ENCODE peak calls at places on chromosome 4, in five cellular contexts. One of them, this sample, is unnamed. For H3K9me3, the result is how much of the 10 kb centered on the place peaks cover.

GRCh38 chr4:182918044-182918607 is 940 bp upstream of the DCTD start:
- DNase-seq in fibroblast of lung: no peak
- DNase-seq in CD8-positive, alpha-beta memory T cell: no peak
- DNase-seq in IMR-90: no peak
- DNase-seq in suprapubic skin: no peak
- DNase-seq in this sample: no peak

GRCh38 chr4:56434599-56435000 is 815 bp downstream of the PPAT start:
- DNase-seq in CD8-positive, alpha-beta memory T cell: no peak
- DNase-seq in fibroblast of lung: peak
- DNase-seq in IMR-90: peak
- DNase-seq in suprapubic skin: no peak
- DNase-seq in this sample: peak

GRCh38 chr4:125101706-125102105 is 213.0 kb upstream of the FAT4 start:
- DNase-seq in suprapubic skin: no peak
- DNase-seq in CD8-positive, alpha-beta memory T cell: no peak
- DNase-seq in fibroblast of lung: no peak
- DNase-seq in IMR-90: no peak
- DNase-seq in this sample: no peak

GRCh38 chr4:145557720-145558119 is 61.5 kb upstream of the MMAA start:
- DNase-seq in fibroblast of lung: peak
- DNase-seq in CD8-positive, alpha-beta memory T cell: no peak
- DNase-seq in suprapubic skin: no peak
- DNase-seq in IMR-90: peak
- DNase-seq in this sample: peak

GRCh38 chr4:180153587-180153986 is 2089.6 kb upstream of the TENM3 start:
- DNase-seq in IMR-90: no peak
- DNase-seq in suprapubic skin: no peak
- DNase-seq in CD8-positive, alpha-beta memory T cell: no peak
- DNase-seq in fibroblast of lung: no peak
- DNase-seq in this sample: no peak

GRCh38 chr4:55838356-55838755 is 15.1 kb upstream of the EXOC1 start:
- DNase-seq in suprapubic skin: no peak
- DNase-seq in fibroblast of lung: peak
- DNase-seq in CD8-positive, alpha-beta memory T cell: no peak
- DNase-seq in IMR-90: peak
- DNase-seq in this sample: no peak

GRCh38 chr4:158015241-158015640 is 157.6 kb downstream of the GASK1B start:
- DNase-seq in fibroblast of lung: peak
- DNase-seq in suprapubic skin: no peak
- DNase-seq in CD8-positive, alpha-beta memory T cell: no peak
- DNase-seq in IMR-90: peak
- DNase-seq in this sample: peak

GRCh38 chr4:152663203-152664066 is 16.4 kb downstream of the TMEM154 start:
- DNase-seq in IMR-90: no peak
- DNase-seq in CD8-positive, alpha-beta memory T cell: no peak
- DNase-seq in fibroblast of lung: no peak
- DNase-seq in suprapubic skin: no peak
- DNase-seq in this sample: no peak

GRCh38 chr4:4781936-4782754 is 77.3 kb upstream of the MSX1 start:
- DNase-seq in IMR-90: peak
- DNase-seq in fibroblast of lung: peak
- DNase-seq in CD8-positive, alpha-beta memory T cell: no peak
- DNase-seq in suprapubic skin: no peak
- DNase-seq in this sample: no peak

GRCh38 chr4:40557741-40558140 is 71.9 kb downstream of the RBM47 start:
- DNase-seq in fibroblast of lung: no peak
- DNase-seq in CD8-positive, alpha-beta memory T cell: no peak
- DNase-seq in suprapubic skin: no peak
- DNase-seq in IMR-90: no peak
- DNase-seq in this sample: no peak

GRCh38 chr4:113683143-113683542 is 78.4 kb downstream of the CAMK2D start:
- DNase-seq in suprapubic skin: no peak
- DNase-seq in CD8-positive, alpha-beta memory T cell: peak
- DNase-seq in fibroblast of lung: no peak
- DNase-seq in IMR-90: no peak
- DNase-seq in this sample: no peak

GRCh38 chr4:105155426-105155825 is 8.8 kb downstream of the TET2 start:
- DNase-seq in IMR-90: peak
- DNase-seq in CD8-positive, alpha-beta memory T cell: no peak
- DNase-seq in fibroblast of lung: peak
- DNase-seq in suprapubic skin: no peak
- DNase-seq in this sample: no peak

GRCh38 chr4:26838055-26838842 is 22.4 kb upstream of the STIM2 start:
- DNase-seq in CD8-positive, alpha-beta memory T cell: no peak
- DNase-seq in fibroblast of lung: peak
- DNase-seq in suprapubic skin: no peak
- DNase-seq in IMR-90: no peak
- DNase-seq in this sample: no peak

GRCh38 chr4:126318376-126318775 is 1003.6 kb downstream of the FAT4 start:
- DNase-seq in IMR-90: no peak
- DNase-seq in fibroblast of lung: no peak
- DNase-seq in CD8-positive, alpha-beta memory T cell: no peak
- DNase-seq in suprapubic skin: no peak
- DNase-seq in this sample: no peak

GRCh38 chr4:159048166-159048886 is 54.6 kb upstream of the RAPGEF2 start:
- DNase-seq in IMR-90: peak
- DNase-seq in fibroblast of lung: peak
- DNase-seq in suprapubic skin: peak
- DNase-seq in CD8-positive, alpha-beta memory T cell: no peak
- DNase-seq in this sample: peak

GRCh38 chr4:48553720-48554119 is 63.7 kb downstream of the ZAR1 start:
- DNase-seq in CD8-positive, alpha-beta memory T cell: no peak
- DNase-seq in IMR-90: no peak
- DNase-seq in suprapubic skin: no peak
- DNase-seq in fibroblast of lung: no peak
- DNase-seq in this sample: no peak

GRCh38 chr4:120132935-120133334 is 66.3 kb upstream of the MAD2L1 start:
- DNase-seq in IMR-90: peak
- DNase-seq in suprapubic skin: no peak
- DNase-seq in fibroblast of lung: no peak
- DNase-seq in CD8-positive, alpha-beta memory T cell: no peak
- DNase-seq in this sample: peak

GRCh38 chr4:128686032-128686465 is 123.5 kb upstream of the JADE1 start:
- DNase-seq in IMR-90: peak
- DNase-seq in suprapubic skin: no peak
- DNase-seq in fibroblast of lung: peak
- DNase-seq in CD8-positive, alpha-beta memory T cell: no peak
- DNase-seq in this sample: no peak

GRCh38 chr4:147994491-147995385 is 262.9 kb downstream of the ARHGAP10 start:
- DNase-seq in IMR-90: peak
- DNase-seq in CD8-positive, alpha-beta memory T cell: no peak
- DNase-seq in suprapubic skin: no peak
- DNase-seq in fibroblast of lung: no peak
- DNase-seq in this sample: no peak

GRCh38 chr4:76590847-76591281 is 155.8 kb downstream of the SHROOM3 start:
- DNase-seq in IMR-90: peak
- DNase-seq in suprapubic skin: no peak
- DNase-seq in fibroblast of lung: peak
- DNase-seq in CD8-positive, alpha-beta memory T cell: no peak
- DNase-seq in this sample: no peak

GRCh38 chr4:95296052-95296451 is 252.7 kb downstream of the UNC5C start:
- DNase-seq in fibroblast of lung: no peak
- DNase-seq in suprapubic skin: no peak
- DNase-seq in IMR-90: no peak
- DNase-seq in CD8-positive, alpha-beta memory T cell: no peak
- DNase-seq in this sample: no peak

DNA sequence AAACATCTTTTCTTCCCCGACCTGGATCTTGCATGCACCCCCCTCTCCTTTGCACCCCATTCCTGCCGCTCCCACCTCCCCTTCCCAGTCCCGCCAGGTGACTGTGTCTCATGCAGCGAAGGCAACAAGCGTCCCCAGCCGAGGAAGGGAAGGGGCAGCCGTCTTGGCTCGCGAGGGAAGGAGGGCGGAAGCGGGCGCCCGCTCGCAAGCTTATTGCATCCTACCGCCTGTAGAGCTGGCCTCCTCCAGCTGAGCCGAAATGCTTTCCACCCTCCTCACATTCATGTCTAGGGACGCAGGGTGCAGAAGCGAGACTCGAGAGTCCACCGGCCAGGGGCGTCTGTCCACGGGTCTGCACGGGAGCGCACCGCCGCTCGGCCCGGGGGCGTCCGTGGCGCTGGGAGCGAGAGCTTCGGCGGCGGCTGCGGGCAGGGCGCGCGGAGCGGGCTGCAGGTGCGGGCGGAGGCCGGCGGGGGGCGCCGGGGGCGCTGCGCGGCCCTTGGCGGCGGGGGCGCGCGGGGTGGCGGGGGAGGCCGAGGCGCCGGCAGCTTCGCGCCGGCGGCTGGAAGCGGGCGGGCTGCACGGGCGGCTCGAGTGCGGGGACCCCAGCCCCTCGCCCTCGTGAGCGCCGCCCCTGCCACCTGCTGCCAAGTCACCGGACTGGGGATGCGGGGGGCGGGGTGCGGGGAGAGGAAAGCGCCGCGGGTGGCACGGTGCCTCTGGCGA is at the start of gene KCNIP4:
- DNase-seq in CD8-positive, alpha-beta memory T cell: no peak
- DNase-seq in IMR-90: no peak
- DNase-seq in suprapubic skin: no peak
- DNase-seq in fibroblast of lung: peak
- DNase-seq in this sample: peak
- H3K4me3 ChIP-seq in CD8-positive, alpha-beta memory T cell: no peak
- H3K4me3 ChIP-seq in IMR-90: peak
- H3K4me3 ChIP-seq in suprapubic skin: peak
- H3K4me3 ChIP-seq in fibroblast of lung: peak
- H3K4me3 ChIP-seq in this sample: peak

DNA sequence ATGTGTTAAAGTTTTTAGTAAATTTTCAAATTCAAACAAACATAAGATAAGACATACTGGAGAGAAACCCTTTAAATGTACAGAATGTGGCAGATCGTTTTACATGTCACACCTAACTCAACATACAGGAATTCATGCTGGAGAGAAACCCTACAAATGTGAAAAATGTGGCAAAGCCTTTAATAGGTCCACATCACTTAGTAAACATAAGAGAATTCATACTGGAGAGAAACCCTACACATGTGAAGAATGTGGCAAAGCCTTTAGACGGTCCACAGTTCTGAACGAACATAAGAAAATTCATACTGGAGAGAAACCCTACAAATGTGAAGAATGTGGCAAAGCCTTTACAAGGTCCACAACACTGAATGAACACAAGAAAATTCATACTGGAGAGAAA is 32.8 kb downstream of the ZNF595 start:
- DNase-seq in CD8-positive, alpha-beta memory T cell: no peak
- DNase-seq in fibroblast of lung: no peak
- DNase-seq in IMR-90: no peak
- DNase-seq in suprapubic skin: no peak
- DNase-seq in this sample: no peak
- H3K9me3 ChIP-seq in CD8-positive, alpha-beta memory T cell: half or more
- H3K9me3 ChIP-seq in fibroblast of lung: under half
- H3K9me3 ChIP-seq in IMR-90: half or more
- H3K9me3 ChIP-seq in suprapubic skin: half or more
- H3K9me3 ChIP-seq in this sample: under half

DNA sequence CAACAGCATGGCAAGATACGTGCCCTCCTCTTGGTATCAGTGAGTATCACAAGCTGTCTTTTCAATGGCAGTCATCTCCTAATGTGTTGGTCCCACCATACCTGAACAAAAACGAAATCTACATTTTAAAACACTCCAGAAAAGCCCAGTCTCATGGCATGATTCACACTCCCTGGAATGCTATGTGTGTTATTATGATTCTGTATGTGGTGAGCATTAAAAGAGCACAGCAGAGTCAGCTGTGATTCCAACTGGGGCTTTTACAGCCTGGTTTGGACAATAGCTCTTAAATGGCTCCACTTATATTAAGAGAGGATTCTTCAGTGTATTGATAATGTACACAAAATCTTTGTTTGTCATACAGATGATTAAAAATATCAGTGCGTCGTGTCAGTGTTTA is 274.1 kb upstream of the GK2 start:
- DNase-seq in fibroblast of lung: peak
- DNase-seq in IMR-90: peak
- DNase-seq in suprapubic skin: no peak
- DNase-seq in CD8-positive, alpha-beta memory T cell: no peak
- DNase-seq in this sample: no peak
- H3K4me3 ChIP-seq in fibroblast of lung: no peak
- H3K4me3 ChIP-seq in IMR-90: no peak
- H3K4me3 ChIP-seq in suprapubic skin: no peak
- H3K4me3 ChIP-seq in CD8-positive, alpha-beta memory T cell: no peak
- H3K4me3 ChIP-seq in this sample: no peak

GRCh38 chr4:96459105-96459504 is 619.2 kb downstream of the PDHA2 start:
- DNase-seq in IMR-90: no peak
- DNase-seq in fibroblast of lung: no peak
- DNase-seq in suprapubic skin: no peak
- DNase-seq in CD8-positive, alpha-beta memory T cell: no peak
- DNase-seq in this sample: no peak

GRCh38 chr4:96455045-96455720 is 615.3 kb downstream of the PDHA2 start:
- DNase-seq in fibroblast of lung: no peak
- DNase-seq in suprapubic skin: no peak
- DNase-seq in CD8-positive, alpha-beta memory T cell: no peak
- DNase-seq in IMR-90: no peak
- DNase-seq in this sample: no peak
- H3K9me3 ChIP-seq in fibroblast of lung: under half
- H3K9me3 ChIP-seq in suprapubic skin: under half
- H3K9me3 ChIP-seq in CD8-positive, alpha-beta memory T cell: under half
- H3K9me3 ChIP-seq in IMR-90: under half
- H3K9me3 ChIP-seq in this sample: under half